ENCODE peak calls at places on chromosomes 13 and 19, in seven cellular contexts. H is uterus, S is endothelial cell of umbilical vein, W is T-helper 9 cell, F is colonic mucosa, K is T-helper 2 cell, P is NCI-H774. A is an unnamed sample.

GRCh38 chr13:28012383-28012782 is 23.9 kb upstream of the URAD start:
- DNase-seq in H (no peak), S (no peak), W (no peak), F (no peak), K (no peak), P (no peak), A (no peak)

GRCh38 chr13:113997845-113998751 is 24.2 kb upstream of the C13orf46 start:
- DNase-seq in H (peak), S (no peak), W (no peak), F (peak), K (no peak), P (no peak), A (peak)

GRCh38 chr13:74839656-74840055 is 642.3 kb downstream of the TBC1D4 start:
- DNase-seq in H (no peak), S (peak), W (no peak), F (no peak), K (no peak), P (no peak), A (no peak)

GRCh38 chr19:54481326-54481930 is 8.3 kb upstream of the CDC42EP5 start:
- DNase-seq in H (no peak), S (peak), W (peak), F (peak), K (peak), P (peak), A (no peak)

GRCh38 chr19:48350856-48351255 is 12.9 kb downstream of the TMEM143 start:
- DNase-seq in H (no peak), S (no peak), W (no peak), F (no peak), K (no peak), P (no peak), A (no peak)

GRCh38 chr19:30870861-30871260 is 478.4 kb downstream of the TSHZ3 start:
- DNase-seq in H (no peak), S (no peak), W (no peak), F (no peak), K (no peak), P (no peak), A (peak)

GRCh38 chr13:79794936-79795335 is 314.0 kb downstream of the NDFIP2 start:
- DNase-seq in H (no peak), S (no peak), W (no peak), F (no peak), K (no peak), P (no peak), A (no peak)

GRCh38 chr13:80924596-80924995 is 583.7 kb upstream of the SPRY2 start:
- DNase-seq in H (no peak), S (peak), W (no peak), F (no peak), K (no peak), P (no peak), A (no peak)

GRCh38 chr13:76719955-76720354 is 166.2 kb downstream of the KCTD12 start:
- DNase-seq in H (no peak), S (no peak), W (no peak), F (no peak), K (no peak), P (no peak), A (no peak)

GRCh38 chr13:76887070-76887563 is 912 bp upstream of the KCTD12 start:
- DNase-seq in H (peak), S (no peak), W (no peak), F (peak), K (no peak), P (no peak), A (no peak)

GRCh38 chr13:94674609-94675348 is 37.6 kb downstream of the SOX21 start:
- DNase-seq in H (no peak), S (peak), W (peak), F (peak), K (peak), P (peak), A (peak)

GRCh38 chr13:23810842-23811241 is 78.4 kb downstream of the MIPEP start:
- DNase-seq in H (no peak), S (no peak), W (no peak), F (no peak), K (no peak), P (no peak), A (no peak)

GRCh38 chr13:75637101-75637774 is 1.1 kb downstream of the LMO7 start:
- DNase-seq in H (no peak), S (no peak), W (no peak), F (no peak), K (no peak), P (no peak), A (no peak)

GRCh38 chr19:17687857-17688784 is at the start of gene UNC13A:
- DNase-seq in H (no peak), S (no peak), W (peak), F (peak), K (peak), P (peak), A (no peak)

A was measured in omental fat pad.